ENCODE peak calls at places on chromosomes 11 and 22, in eight cellular contexts. One of them, this sample, is unnamed.
A peak's percentile ranks its signal among the peaks of the same experiment; 100 is the strongest.

GRCh38 chr11:66981976-66982578 is 7.0 kb downstream of the C11orf86 start:
- DNase-seq in activated gamma-delta T cell treated with anti-CD3 and anti-CD28 coated beads, Interleukin-2, amount 50 U/mL, for 16 hours: no peak
- DNase-seq in amniotic stem cell: peak; percentile 75
- DNase-seq in NCI-H345: peak; percentile 82
- DNase-seq in ecto neural progenitor cell: no peak
- DNase-seq in NCI-H1694: peak; percentile 63
- DNase-seq in left ventricle myocardium inferior: peak; percentile 89
- DNase-seq in choroid plexus epithelial cell: peak; percentile 89
- DNase-seq in this sample: peak; percentile 76

GRCh38 chr11:63613517-63614135 is 607 bp downstream of the PLAAT3 start:
- DNase-seq in NCI-H1694: no peak
- DNase-seq in ecto neural progenitor cell: peak; percentile 67
- DNase-seq in left ventricle myocardium inferior: peak; percentile 49
- DNase-seq in amniotic stem cell: no peak
- DNase-seq in activated gamma-delta T cell treated with anti-CD3 and anti-CD28 coated beads, Interleukin-2, amount 50 U/mL, for 16 hours: peak; percentile 15
- DNase-seq in choroid plexus epithelial cell: no peak
- DNase-seq in NCI-H345: no peak
- DNase-seq in this sample: no peak

GRCh38 chr11:112113539-112114457 is 27.1 kb downstream of the SDHD start:
- DNase-seq in amniotic stem cell: peak; percentile 37
- DNase-seq in activated gamma-delta T cell treated with anti-CD3 and anti-CD28 coated beads, Interleukin-2, amount 50 U/mL, for 16 hours: no peak
- DNase-seq in NCI-H1694: peak; percentile 1
- DNase-seq in NCI-H345: peak; percentile 55
- DNase-seq in left ventricle myocardium inferior: no peak
- DNase-seq in ecto neural progenitor cell: no peak
- DNase-seq in choroid plexus epithelial cell: peak; percentile 79
- DNase-seq in this sample: no peak

GRCh38 chr11:1757861-1758610 is 5.7 kb downstream of the CTSD start:
- DNase-seq in ecto neural progenitor cell: no peak
- DNase-seq in NCI-H345: no peak
- DNase-seq in amniotic stem cell: no peak
- DNase-seq in activated gamma-delta T cell treated with anti-CD3 and anti-CD28 coated beads, Interleukin-2, amount 50 U/mL, for 16 hours: peak; percentile 31
- DNase-seq in NCI-H1694: no peak
- DNase-seq in choroid plexus epithelial cell: no peak
- DNase-seq in left ventricle myocardium inferior: no peak
- DNase-seq in this sample: peak; percentile 56

GRCh38 chr11:35932641-35933571 is 11.0 kb upstream of the LDLRAD3 start:
- DNase-seq in choroid plexus epithelial cell: peak; percentile 34
- DNase-seq in left ventricle myocardium inferior: no peak
- DNase-seq in NCI-H345: no peak
- DNase-seq in NCI-H1694: no peak
- DNase-seq in activated gamma-delta T cell treated with anti-CD3 and anti-CD28 coated beads, Interleukin-2, amount 50 U/mL, for 16 hours: no peak
- DNase-seq in amniotic stem cell: no peak
- DNase-seq in ecto neural progenitor cell: no peak
- DNase-seq in this sample: no peak

GRCh38 chr11:59615132-59615636 is 390 bp downstream of the OSBP start:
- DNase-seq in ecto neural progenitor cell: peak; percentile 59
- DNase-seq in activated gamma-delta T cell treated with anti-CD3 and anti-CD28 coated beads, Interleukin-2, amount 50 U/mL, for 16 hours: peak; percentile 35
- DNase-seq in NCI-H1694: no peak
- DNase-seq in left ventricle myocardium inferior: peak; percentile 30
- DNase-seq in NCI-H345: peak; percentile 41
- DNase-seq in amniotic stem cell: no peak
- DNase-seq in choroid plexus epithelial cell: peak; percentile 23
- DNase-seq in this sample: peak; percentile 46

GRCh38 chr11:125173027-125173426 is 8.5 kb downstream of the PKNOX2 start:
- DNase-seq in left ventricle myocardium inferior: no peak
- DNase-seq in amniotic stem cell: no peak
- DNase-seq in choroid plexus epithelial cell: no peak
- DNase-seq in activated gamma-delta T cell treated with anti-CD3 and anti-CD28 coated beads, Interleukin-2, amount 50 U/mL, for 16 hours: no peak
- DNase-seq in NCI-H345: no peak
- DNase-seq in ecto neural progenitor cell: no peak
- DNase-seq in NCI-H1694: no peak
- DNase-seq in this sample: no peak

GRCh38 chr22:44179196-44179988 is 1.3 kb upstream of the PARVG start:
- DNase-seq in ecto neural progenitor cell: no peak
- DNase-seq in NCI-H345: no peak
- DNase-seq in amniotic stem cell: no peak
- DNase-seq in activated gamma-delta T cell treated with anti-CD3 and anti-CD28 coated beads, Interleukin-2, amount 50 U/mL, for 16 hours: no peak
- DNase-seq in left ventricle myocardium inferior: no peak
- DNase-seq in NCI-H1694: no peak
- DNase-seq in choroid plexus epithelial cell: no peak
- DNase-seq in this sample: no peak

GRCh38 chr11:101567086-101567485 is 16.7 kb downstream of the TRPC6 start:
- DNase-seq in activated gamma-delta T cell treated with anti-CD3 and anti-CD28 coated beads, Interleukin-2, amount 50 U/mL, for 16 hours: no peak
- DNase-seq in NCI-H1694: no peak
- DNase-seq in choroid plexus epithelial cell: no peak
- DNase-seq in left ventricle myocardium inferior: no peak
- DNase-seq in ecto neural progenitor cell: peak; percentile 66
- DNase-seq in NCI-H345: no peak
- DNase-seq in amniotic stem cell: no peak
- DNase-seq in this sample: no peak

GRCh38 chr11:91860661-91861060 is 364.0 kb upstream of the FAT3 start:
- DNase-seq in activated gamma-delta T cell treated with anti-CD3 and anti-CD28 coated beads, Interleukin-2, amount 50 U/mL, for 16 hours: no peak
- DNase-seq in left ventricle myocardium inferior: no peak
- DNase-seq in NCI-H1694: no peak
- DNase-seq in NCI-H345: no peak
- DNase-seq in choroid plexus epithelial cell: no peak
- DNase-seq in amniotic stem cell: no peak
- DNase-seq in ecto neural progenitor cell: no peak
- DNase-seq in this sample: no peak

GRCh38 chr11:132658696-132659095 is 873.6 kb downstream of the OPCML start:
- DNase-seq in amniotic stem cell: no peak
- DNase-seq in left ventricle myocardium inferior: no peak
- DNase-seq in ecto neural progenitor cell: no peak
- DNase-seq in NCI-H345: no peak
- DNase-seq in activated gamma-delta T cell treated with anti-CD3 and anti-CD28 coated beads, Interleukin-2, amount 50 U/mL, for 16 hours: no peak
- DNase-seq in NCI-H1694: no peak
- DNase-seq in choroid plexus epithelial cell: no peak
- DNase-seq in this sample: no peak

GRCh38 chr11:69683764-69684333 is 8.7 kb upstream of the LTO1 start:
- DNase-seq in choroid plexus epithelial cell: no peak
- DNase-seq in NCI-H345: no peak
- DNase-seq in amniotic stem cell: no peak
- DNase-seq in ecto neural progenitor cell: no peak
- DNase-seq in left ventricle myocardium inferior: no peak
- DNase-seq in activated gamma-delta T cell treated with anti-CD3 and anti-CD28 coated beads, Interleukin-2, amount 50 U/mL, for 16 hours: no peak
- DNase-seq in NCI-H1694: no peak
- DNase-seq in this sample: no peak

GRCh38 chr11:111976614-111977140 is 39.5 kb downstream of the DIXDC1 start:
- DNase-seq in NCI-H345: no peak
- DNase-seq in left ventricle myocardium inferior: no peak
- DNase-seq in NCI-H1694: no peak
- DNase-seq in amniotic stem cell: no peak
- DNase-seq in choroid plexus epithelial cell: peak; percentile 17
- DNase-seq in activated gamma-delta T cell treated with anti-CD3 and anti-CD28 coated beads, Interleukin-2, amount 50 U/mL, for 16 hours: no peak
- DNase-seq in ecto neural progenitor cell: no peak
- DNase-seq in this sample: no peak

GRCh38 chr22:37198290-37199102 is 10.4 kb upstream of the C1QTNF6 start:
- DNase-seq in NCI-H345: peak; percentile 63
- DNase-seq in NCI-H1694: peak; percentile 68
- DNase-seq in ecto neural progenitor cell: peak; percentile 90
- DNase-seq in left ventricle myocardium inferior: peak; percentile 90
- DNase-seq in amniotic stem cell: peak; percentile 54
- DNase-seq in activated gamma-delta T cell treated with anti-CD3 and anti-CD28 coated beads, Interleukin-2, amount 50 U/mL, for 16 hours: peak; percentile 90
- DNase-seq in choroid plexus epithelial cell: peak; percentile 78
- DNase-seq in this sample: peak; percentile 72

GRCh38 chr11:128597209-128597608 is 9.9 kb upstream of the ETS1 start:
- DNase-seq in ecto neural progenitor cell: no peak
- DNase-seq in choroid plexus epithelial cell: no peak
- DNase-seq in amniotic stem cell: no peak
- DNase-seq in NCI-H345: no peak
- DNase-seq in NCI-H1694: no peak
- DNase-seq in activated gamma-delta T cell treated with anti-CD3 and anti-CD28 coated beads, Interleukin-2, amount 50 U/mL, for 16 hours: no peak
- DNase-seq in left ventricle myocardium inferior: no peak
- DNase-seq in this sample: no peak

GRCh38 chr11:64376071-64376470 is 17.1 kb downstream of the RPS6KA4 start:
- DNase-seq in left ventricle myocardium inferior: no peak
- DNase-seq in NCI-H1694: no peak
- DNase-seq in choroid plexus epithelial cell: no peak
- DNase-seq in NCI-H345: no peak
- DNase-seq in amniotic stem cell: no peak
- DNase-seq in activated gamma-delta T cell treated with anti-CD3 and anti-CD28 coated beads, Interleukin-2, amount 50 U/mL, for 16 hours: no peak
- DNase-seq in ecto neural progenitor cell: no peak
- DNase-seq in this sample: no peak

GRCh38 chr11:79393362-79394043 is 47.3 kb downstream of the TENM4 start:
- DNase-seq in amniotic stem cell: no peak
- DNase-seq in activated gamma-delta T cell treated with anti-CD3 and anti-CD28 coated beads, Interleukin-2, amount 50 U/mL, for 16 hours: no peak
- DNase-seq in left ventricle myocardium inferior: no peak
- DNase-seq in NCI-H345: peak; percentile 44
- DNase-seq in NCI-H1694: no peak
- DNase-seq in ecto neural progenitor cell: peak; percentile 71
- DNase-seq in choroid plexus epithelial cell: no peak
- DNase-seq in this sample: no peak

GRCh38 chr11:65316311-65316978 is 1.8 kb downstream of the CDC42EP2 start:
- DNase-seq in NCI-H345: no peak
- DNase-seq in choroid plexus epithelial cell: peak; percentile 82
- DNase-seq in amniotic stem cell: peak; percentile 85
- DNase-seq in NCI-H1694: no peak
- DNase-seq in left ventricle myocardium inferior: peak; percentile 64
- DNase-seq in activated gamma-delta T cell treated with anti-CD3 and anti-CD28 coated beads, Interleukin-2, amount 50 U/mL, for 16 hours: no peak
- DNase-seq in ecto neural progenitor cell: no peak
- DNase-seq in this sample: peak; percentile 65

GRCh38 chr11:10351768-10352641 is 47.1 kb downstream of the ADM start:
- DNase-seq in activated gamma-delta T cell treated with anti-CD3 and anti-CD28 coated beads, Interleukin-2, amount 50 U/mL, for 16 hours: no peak
- DNase-seq in NCI-H345: peak; percentile 90
- DNase-seq in NCI-H1694: peak; percentile 81
- DNase-seq in amniotic stem cell: peak; percentile 80
- DNase-seq in left ventricle myocardium inferior: peak; percentile 60
- DNase-seq in ecto neural progenitor cell: peak; percentile 69
- DNase-seq in choroid plexus epithelial cell: peak; percentile 92
- DNase-seq in this sample: no peak

GRCh38 chr11:47104337-47104950 is 72.2 kb downstream of the ARFGAP2 start:
- DNase-seq in NCI-H1694: no peak
- DNase-seq in NCI-H345: no peak
- DNase-seq in activated gamma-delta T cell treated with anti-CD3 and anti-CD28 coated beads, Interleukin-2, amount 50 U/mL, for 16 hours: no peak
- DNase-seq in left ventricle myocardium inferior: no peak
- DNase-seq in choroid plexus epithelial cell: peak; percentile 48
- DNase-seq in ecto neural progenitor cell: peak; percentile 52
- DNase-seq in amniotic stem cell: no peak
- DNase-seq in this sample: no peak

GRCh38 chr22:33883961-33884808 is 36.1 kb downstream of the LARGE1 start:
- DNase-seq in choroid plexus epithelial cell: no peak
- DNase-seq in NCI-H345: no peak
- DNase-seq in NCI-H1694: no peak
- DNase-seq in left ventricle myocardium inferior: peak; percentile 25
- DNase-seq in activated gamma-delta T cell treated with anti-CD3 and anti-CD28 coated beads, Interleukin-2, amount 50 U/mL, for 16 hours: no peak
- DNase-seq in amniotic stem cell: no peak
- DNase-seq in ecto neural progenitor cell: no peak
- DNase-seq in this sample: no peak